ENCODE peak calls at places on chromosomes 7 and 10, in six cellular contexts. X is EH, M is GM18507, R is AG20443, Y is Right ventricle myocardium superior, A is T-cell. K is an unnamed sample.

GRCh38 chr10:133334495-133335237 is 2.0 kb downstream of the CALY start:
- DNase-seq in X (no peak), M (no peak), R (peak), Y (peak), A (no peak), K (no peak)

GRCh38 chr7:143408686-143409551 is at the start of gene EPHA1:
- DNase-seq in X (no peak), M (peak), R (no peak), Y (no peak), A (peak), K (peak)

GRCh38 chr7:33108591-33108930 is 643 bp downstream of the RP9 start:
- DNase-seq in X (no peak), M (no peak), R (no peak), Y (no peak), A (no peak), K (no peak)

GRCh38 chr7:92808006-92808405 is 28.4 kb downstream of the CDK6 start:
- DNase-seq in X (peak), M (no peak), R (no peak), Y (no peak), A (no peak), K (no peak)

GRCh38 chr10:70982443-70982842 is 94.1 kb upstream of the PCBD1 start:
- DNase-seq in X (peak), M (no peak), R (no peak), Y (no peak), A (no peak), K (no peak)

GRCh38 chr7:98697083-98697482 is 80.0 kb downstream of the NPTX2 start:
- DNase-seq in X (no peak), M (no peak), R (no peak), Y (no peak), A (no peak), K (no peak)

GRCh38 chr10:69014171-69014570 is 25.6 kb downstream of the KIFBP start:
- DNase-seq in X (peak), M (no peak), R (no peak), Y (no peak), A (no peak), K (no peak)

GRCh38 chr7:71419546-71420337 is 287.8 kb downstream of the GALNT17 start:
- DNase-seq in X (no peak), M (no peak), R (no peak), Y (no peak), A (no peak), K (no peak)

GRCh38 chr10:72257051-72257892 is 16.5 kb upstream of the DDIT4 start:
- DNase-seq in X (peak), M (no peak), R (no peak), Y (no peak), A (no peak), K (no peak)

GRCh38 chr7:114901771-114902170 is 20.1 kb upstream of the MDFIC start:
- DNase-seq in X (peak), M (no peak), R (peak), Y (no peak), A (no peak), K (no peak)

GRCh38 chr10:57716884-57717283 is 550.8 kb downstream of the IPMK start:
- DNase-seq in X (peak), M (no peak), R (peak), Y (no peak), A (no peak), K (peak)

GRCh38 chr7:114158854-114159253 is 240.0 kb upstream of the PPP1R3A start:
- DNase-seq in X (no peak), M (no peak), R (no peak), Y (no peak), A (no peak), K (no peak)

GRCh38 chr7:14988941-14989340 is 86.4 kb upstream of the DGKB start:
- DNase-seq in X (peak), M (no peak), R (peak), Y (no peak), A (no peak), K (no peak)

GRCh38 chr10:121024905-121025584 is 173.9 kb downstream of the WDR11 start:
- DNase-seq in X (no peak), M (no peak), R (no peak), Y (no peak), A (no peak), K (no peak)

GRCh38 chr10:68594405-68594804 is 34.3 kb downstream of the TET1 start:
- DNase-seq in X (peak), M (no peak), R (no peak), Y (no peak), A (no peak), K (no peak)

GRCh38 chr7:135712796-135713195 is 15.2 kb downstream of the SLC13A4 start:
- DNase-seq in X (peak), M (no peak), R (no peak), Y (no peak), A (no peak), K (no peak)

GRCh38 chr10:31745612-31746376 is 182.8 kb downstream of the ARHGAP12 start:
- DNase-seq in X (peak), M (no peak), R (peak), Y (no peak), A (no peak), K (no peak)

GRCh38 chr7:37796134-37796775 is 52.1 kb upstream of the NME8 start:
- DNase-seq in X (no peak), M (no peak), R (no peak), Y (no peak), A (no peak), K (no peak)

GRCh38 chr7:157442456-157442855 is 105.7 kb downstream of the DNAJB6 start:
- DNase-seq in X (no peak), M (no peak), R (no peak), Y (no peak), A (no peak), K (no peak)

GRCh38 chr7:22781230-22781711 is 41.4 kb downstream of the TOMM7 start:
- DNase-seq in X (peak), M (no peak), R (peak), Y (no peak), A (no peak), K (no peak)

GRCh38 chr7:4015996-4016395 is 666.1 kb upstream of the FOXK1 start:
- DNase-seq in X (no peak), M (no peak), R (no peak), Y (no peak), A (no peak), K (no peak)

K was measured in midbrain.